ENCODE peak calls at places on chromosomes 12 and 14, in nine cellular contexts. Z, D, H, T, I, B, E, U and F are unnamed samples. For H3K4me1, the result is how much of the 10 kb centered on the place peaks cover.

GRCh38 chr14:51605575-51605974 is 46.1 kb upstream of the FRMD6 start:
- DNase-seq in I (no peak), D (no peak), E (no peak), Z (no peak), H (no peak), U (no peak), T (no peak), B (no peak), F (no peak)

GRCh38 chr12:47509398-47509851 is 196.4 kb downstream of the RPAP3 start:
- DNase-seq in H (no peak), B (no peak), D (peak), Z (peak), I (no peak), E (no peak), U (no peak), T (no peak), F (no peak)

GRCh38 chr12:119444462-119445044 is 110.0 kb downstream of the CCDC60 start:
- DNase-seq in B (peak), T (peak), Z (no peak), U (peak), H (peak), E (peak), I (no peak), D (peak), F (peak)

GRCh38 chr14:102622262-102622885 is 29.9 kb downstream of the RCOR1 start:
- DNase-seq in E (peak), U (no peak), I (no peak), Z (no peak), H (no peak), D (peak), T (peak), B (no peak), F (no peak)

GRCh38 chr12:53039851-53040250 is 10.0 kb upstream of the TNS2 start:
- DNase-seq in H (no peak), U (no peak), I (no peak), D (no peak), B (no peak), E (no peak), T (no peak), Z (no peak), F (no peak)

GRCh38 chr12:95836185-95836609 is 22.6 kb upstream of the SNRPF start:
- DNase-seq in I (no peak), E (no peak), D (no peak), B (no peak), U (no peak), T (no peak), Z (peak), H (no peak), F (no peak)

GRCh38 chr14:68182492-68182891 is 362.9 kb downstream of the RAD51B start:
- DNase-seq in B (no peak), E (no peak), Z (no peak), U (no peak), T (no peak), H (no peak), I (no peak), D (no peak), F (no peak)

GRCh38 chr12:91722072-91722471 is 423.6 kb downstream of the BTG1 start:
- DNase-seq in I (no peak), E (no peak), T (no peak), B (no peak), Z (no peak), H (no peak), U (no peak), D (no peak), F (no peak)

GRCh38 chr12:56420411-56420810 is 28.8 kb downstream of the TIMELESS start:
- DNase-seq in H (no peak), E (no peak), T (no peak), B (no peak), D (no peak), I (no peak), U (no peak), Z (no peak), F (no peak)

GRCh38 chr12:90111646-90112565 is 403.3 kb upstream of the ATP2B1 start:
- DNase-seq in B (no peak), E (no peak), D (no peak), T (no peak), Z (no peak), I (no peak), U (no peak), H (no peak), F (no peak)

GRCh38 chr14:104419865-104420458 is 159.6 kb upstream of the C14orf180 start:
- DNase-seq in U (no peak), E (peak), D (no peak), H (no peak), B (no peak), T (no peak), Z (no peak), I (no peak), F (no peak)

GRCh38 chr14:22002860-22003284 is 329.3 kb upstream of the OR4E1 start:
- DNase-seq in E (peak), H (no peak), I (no peak), B (peak), T (peak), Z (no peak), U (no peak), D (peak), F (no peak)
- TF ChIP-seq CTCF in E (peak), H (peak), I (no peak), B (peak), T (peak), Z (peak), U (peak), D (no peak), F (no peak)

GRCh38 chr14:101562659-101563351 is 1.5 kb downstream of the DIO3 start:
- DNase-seq in T (no peak), H (no peak), I (peak), U (no peak), D (no peak), Z (no peak), E (no peak), B (no peak), F (no peak)
- H3K4me1 ChIP-seq in T (under half), H (under half), I (under half), U (under half), D (under half), Z (under half), E (under half), B (under half), F (under half)

DNA sequence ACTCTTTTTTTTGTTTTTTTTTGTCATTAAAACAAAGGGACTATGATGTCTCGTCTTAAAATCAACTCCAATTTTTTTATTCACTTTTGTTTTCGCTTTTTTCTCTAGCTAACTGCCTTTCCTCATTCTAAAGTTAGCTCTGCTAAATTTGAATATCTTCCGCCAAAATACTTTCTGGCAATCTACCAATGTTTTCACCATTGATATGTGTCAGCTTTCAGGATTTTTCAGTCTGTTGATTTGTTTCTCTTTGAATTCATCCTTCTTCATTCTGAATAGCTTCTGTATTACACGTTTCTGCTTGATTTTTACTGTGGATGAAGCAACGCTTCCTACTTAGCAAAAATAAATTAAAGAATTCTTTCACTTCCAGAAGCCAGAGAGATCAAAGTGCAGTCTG is 38.7 kb upstream of the NOVA1 start:
- DNase-seq in H (no peak), Z (no peak), B (no peak), T (no peak), D (no peak), U (no peak), E (no peak), I (no peak), F (no peak)
- TF ChIP-seq CTCF in H (no peak), Z (no peak), B (no peak), T (no peak), D (no peak), U (no peak), E (no peak), I (no peak), F (no peak)

GRCh38 chr12:4115570-4115969 is 158.0 kb upstream of the CCND2 start:
- DNase-seq in E (peak), B (no peak), U (no peak), I (no peak), D (no peak), Z (no peak), H (no peak), T (peak), F (no peak)
- H3K4me1 ChIP-seq in E (under half), B (under half), U (under half), I (under half), D (under half), Z (under half), H (under half), T (under half), F (under half)

GRCh38 chr12:82688035-82688501 is 1.4 kb downstream of the TMTC2 start:
- DNase-seq in B (no peak), D (no peak), H (no peak), T (peak), E (no peak), U (no peak), Z (no peak), I (no peak), F (no peak)
- TF ChIP-seq CTCF in B (peak), D (peak), H (no peak), T (peak), E (peak), U (no peak), Z (no peak), I (no peak), F (no peak)

GRCh38 chr14:61217516-61217915 is 63.6 kb downstream of the TMEM30B start:
- DNase-seq in I (no peak), B (no peak), H (no peak), U (no peak), D (no peak), Z (no peak), E (no peak), T (no peak), F (no peak)
- H3K4me1 ChIP-seq in I (under half), B (under half), H (under half), U (under half), D (under half), Z (under half), E (under half), T (under half), F (under half)